ENCODE peak calls at places on chromosomes 2 and 18, in ten cellular contexts. One of them, this sample, is unnamed.

GRCh38 chr18:76874643-76875389 is 52.5 kb downstream of the ZNF236 start:
- DNase-seq in chondrocyte: no peak
- DNase-seq in epithelial cell of proximal tubule: no peak
- DNase-seq in H9: peak; percentile 58
- DNase-seq in colonic mucosa: no peak
- DNase-seq in breast epithelium: no peak
- DNase-seq in fibroblast of lung: peak; percentile 2
- DNase-seq in upper lobe of right lung: no peak
- DNase-seq in sigmoid colon: no peak
- DNase-seq in HepG2: no peak
- DNase-seq in this sample: no peak

GRCh38 chr2:120491111-120491625 is 145.2 kb downstream of the INHBB start:
- DNase-seq in colonic mucosa: no peak
- DNase-seq in breast epithelium: no peak
- DNase-seq in sigmoid colon: no peak
- DNase-seq in HepG2: no peak
- DNase-seq in epithelial cell of proximal tubule: no peak
- DNase-seq in upper lobe of right lung: peak; percentile 27
- DNase-seq in chondrocyte: peak; percentile 68
- DNase-seq in H9: no peak
- DNase-seq in fibroblast of lung: no peak
- DNase-seq in this sample: no peak

GRCh38 chr2:24315669-24316068 is 44.7 kb downstream of the ITSN2 start:
- DNase-seq in epithelial cell of proximal tubule: no peak
- DNase-seq in fibroblast of lung: no peak
- DNase-seq in upper lobe of right lung: no peak
- DNase-seq in sigmoid colon: no peak
- DNase-seq in H9: no peak
- DNase-seq in breast epithelium: no peak
- DNase-seq in colonic mucosa: no peak
- DNase-seq in chondrocyte: no peak
- DNase-seq in HepG2: no peak
- DNase-seq in this sample: no peak

GRCh38 chr18:3397031-3397750 is 52.8 kb upstream of the TGIF1 start:
- DNase-seq in HepG2: no peak
- DNase-seq in breast epithelium: no peak
- DNase-seq in epithelial cell of proximal tubule: no peak
- DNase-seq in sigmoid colon: no peak
- DNase-seq in upper lobe of right lung: no peak
- DNase-seq in H9: no peak
- DNase-seq in colonic mucosa: no peak
- DNase-seq in fibroblast of lung: no peak
- DNase-seq in chondrocyte: no peak
- DNase-seq in this sample: no peak

GRCh38 chr2:85302106-85302505 is 25.7 kb downstream of the TGOLN2 start:
- DNase-seq in HepG2: no peak
- DNase-seq in upper lobe of right lung: no peak
- DNase-seq in sigmoid colon: no peak
- DNase-seq in chondrocyte: no peak
- DNase-seq in fibroblast of lung: no peak
- DNase-seq in colonic mucosa: no peak
- DNase-seq in epithelial cell of proximal tubule: no peak
- DNase-seq in H9: no peak
- DNase-seq in breast epithelium: no peak
- DNase-seq in this sample: no peak

GRCh38 chr2:135985826-135986393 is 484 bp upstream of the DARS1 start:
- DNase-seq in H9: no peak
- DNase-seq in fibroblast of lung: no peak
- DNase-seq in colonic mucosa: no peak
- DNase-seq in epithelial cell of proximal tubule: no peak
- DNase-seq in breast epithelium: no peak
- DNase-seq in HepG2: no peak
- DNase-seq in chondrocyte: no peak
- DNase-seq in sigmoid colon: no peak
- DNase-seq in upper lobe of right lung: no peak
- DNase-seq in this sample: no peak

GRCh38 chr2:134863446-134863845 is 25.0 kb downstream of the ACMSD start:
- DNase-seq in fibroblast of lung: no peak
- DNase-seq in sigmoid colon: no peak
- DNase-seq in breast epithelium: no peak
- DNase-seq in H9: no peak
- DNase-seq in upper lobe of right lung: no peak
- DNase-seq in epithelial cell of proximal tubule: no peak
- DNase-seq in HepG2: no peak
- DNase-seq in colonic mucosa: no peak
- DNase-seq in chondrocyte: no peak
- DNase-seq in this sample: no peak

GRCh38 chr18:51288582-51288981 is 91.1 kb upstream of the MEX3C start:
- DNase-seq in upper lobe of right lung: no peak
- DNase-seq in epithelial cell of proximal tubule: no peak
- DNase-seq in breast epithelium: no peak
- DNase-seq in H9: no peak
- DNase-seq in sigmoid colon: no peak
- DNase-seq in HepG2: no peak
- DNase-seq in fibroblast of lung: no peak
- DNase-seq in colonic mucosa: no peak
- DNase-seq in chondrocyte: no peak
- DNase-seq in this sample: no peak

GRCh38 chr18:57587262-57587661 is 760 bp upstream of the FECH start:
- DNase-seq in epithelial cell of proximal tubule: no peak
- DNase-seq in breast epithelium: no peak
- DNase-seq in HepG2: no peak
- DNase-seq in H9: no peak
- DNase-seq in fibroblast of lung: no peak
- DNase-seq in sigmoid colon: no peak
- DNase-seq in chondrocyte: no peak
- DNase-seq in upper lobe of right lung: no peak
- DNase-seq in colonic mucosa: no peak
- DNase-seq in this sample: no peak

GRCh38 chr2:222969491-222969890 is 82.5 kb upstream of the KCNE4 start:
- DNase-seq in HepG2: no peak
- DNase-seq in upper lobe of right lung: no peak
- DNase-seq in fibroblast of lung: peak; percentile 87
- DNase-seq in colonic mucosa: no peak
- DNase-seq in breast epithelium: no peak
- DNase-seq in H9: no peak
- DNase-seq in sigmoid colon: no peak
- DNase-seq in epithelial cell of proximal tubule: no peak
- DNase-seq in chondrocyte: no peak
- DNase-seq in this sample: no peak

GRCh38 chr2:65431417-65432226 is 777 bp downstream of the SPRED2 start:
- DNase-seq in upper lobe of right lung: peak; percentile 76
- DNase-seq in H9: peak; percentile 50
- DNase-seq in breast epithelium: peak; percentile 55
- DNase-seq in fibroblast of lung: peak; percentile 43
- DNase-seq in epithelial cell of proximal tubule: no peak
- DNase-seq in HepG2: peak; percentile 37
- DNase-seq in chondrocyte: peak; percentile 89
- DNase-seq in sigmoid colon: peak; percentile 80
- DNase-seq in colonic mucosa: peak; percentile 59
- DNase-seq in this sample: peak; percentile 64

GRCh38 chr2:238601433-238602222 is 174.9 kb downstream of the ASB1 start:
- DNase-seq in chondrocyte: no peak
- DNase-seq in H9: no peak
- DNase-seq in breast epithelium: no peak
- DNase-seq in fibroblast of lung: peak; percentile 86
- DNase-seq in HepG2: no peak
- DNase-seq in upper lobe of right lung: no peak
- DNase-seq in sigmoid colon: peak; percentile 92
- DNase-seq in colonic mucosa: no peak
- DNase-seq in epithelial cell of proximal tubule: peak; percentile 36
- DNase-seq in this sample: no peak

GRCh38 chr18:26415631-26416030 is 132.7 kb downstream of the KCTD1 start:
- DNase-seq in HepG2: no peak
- DNase-seq in upper lobe of right lung: no peak
- DNase-seq in epithelial cell of proximal tubule: no peak
- DNase-seq in H9: no peak
- DNase-seq in fibroblast of lung: no peak
- DNase-seq in colonic mucosa: no peak
- DNase-seq in sigmoid colon: peak; percentile 37
- DNase-seq in breast epithelium: no peak
- DNase-seq in chondrocyte: no peak
- DNase-seq in this sample: no peak

GRCh38 chr18:55384551-55385275 is 203.3 kb downstream of the TCF4 start:
- DNase-seq in sigmoid colon: no peak
- DNase-seq in H9: peak; percentile 54
- DNase-seq in upper lobe of right lung: no peak
- DNase-seq in HepG2: peak; percentile 7
- DNase-seq in chondrocyte: no peak
- DNase-seq in breast epithelium: no peak
- DNase-seq in colonic mucosa: peak; percentile 23
- DNase-seq in epithelial cell of proximal tubule: no peak
- DNase-seq in fibroblast of lung: peak; percentile 62
- DNase-seq in this sample: peak; percentile 56

GRCh38 chr2:196403471-196403870 is 232.1 kb upstream of the STK17B start:
- DNase-seq in upper lobe of right lung: no peak
- DNase-seq in fibroblast of lung: peak; percentile 70
- DNase-seq in H9: no peak
- DNase-seq in sigmoid colon: no peak
- DNase-seq in colonic mucosa: no peak
- DNase-seq in chondrocyte: no peak
- DNase-seq in epithelial cell of proximal tubule: no peak
- DNase-seq in breast epithelium: no peak
- DNase-seq in HepG2: no peak
- DNase-seq in this sample: no peak

GRCh38 chr2:111981666-111982065 is 73.4 kb upstream of the TMEM87B start:
- DNase-seq in fibroblast of lung: no peak
- DNase-seq in H9: no peak
- DNase-seq in HepG2: no peak
- DNase-seq in upper lobe of right lung: no peak
- DNase-seq in breast epithelium: no peak
- DNase-seq in epithelial cell of proximal tubule: no peak
- DNase-seq in colonic mucosa: no peak
- DNase-seq in sigmoid colon: no peak
- DNase-seq in chondrocyte: no peak
- DNase-seq in this sample: no peak
- TF ChIP-seq CTCF in fibroblast of lung: no peak
- TF ChIP-seq CTCF in H9: no peak
- TF ChIP-seq CTCF in HepG2: no peak
- TF ChIP-seq CTCF in upper lobe of right lung: no peak
- TF ChIP-seq CTCF in breast epithelium: no peak
- TF ChIP-seq CTCF in epithelial cell of proximal tubule: no peak
- TF ChIP-seq CTCF in colonic mucosa: no peak
- TF ChIP-seq CTCF in sigmoid colon: no peak
- TF ChIP-seq CTCF in chondrocyte: no peak
- TF ChIP-seq CTCF in this sample: no peak

DNA sequence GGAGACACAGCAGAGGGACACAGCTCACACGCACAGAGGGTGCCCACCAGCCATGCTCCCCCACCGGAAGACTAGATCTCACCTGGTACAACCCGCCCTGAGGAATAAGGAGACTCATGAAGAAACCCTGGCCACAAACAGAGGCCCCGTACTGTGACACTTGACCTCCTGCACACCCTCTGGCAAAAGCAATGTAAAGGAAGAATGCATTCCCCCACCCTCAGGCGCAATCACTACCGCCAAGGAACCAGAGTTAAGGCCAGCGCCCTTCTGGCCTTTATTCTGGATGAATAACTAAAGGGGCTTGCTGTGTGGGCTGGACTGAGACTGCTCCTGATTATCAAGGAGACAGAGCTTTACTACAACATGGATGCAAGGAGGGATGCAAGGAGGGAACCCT is 509.2 kb upstream of the SPHKAP start:
- DNase-seq in HepG2: no peak
- DNase-seq in colonic mucosa: no peak
- DNase-seq in fibroblast of lung: no peak
- DNase-seq in chondrocyte: no peak
- DNase-seq in sigmoid colon: no peak
- DNase-seq in H9: no peak
- DNase-seq in breast epithelium: no peak
- DNase-seq in epithelial cell of proximal tubule: no peak
- DNase-seq in upper lobe of right lung: no peak
- DNase-seq in this sample: no peak
- TF ChIP-seq CTCF in HepG2: no peak
- TF ChIP-seq CTCF in colonic mucosa: no peak
- TF ChIP-seq CTCF in fibroblast of lung: no peak
- TF ChIP-seq CTCF in chondrocyte: no peak
- TF ChIP-seq CTCF in sigmoid colon: no peak
- TF ChIP-seq CTCF in H9: no peak
- TF ChIP-seq CTCF in breast epithelium: no peak
- TF ChIP-seq CTCF in epithelial cell of proximal tubule: no peak
- TF ChIP-seq CTCF in upper lobe of right lung: no peak
- TF ChIP-seq CTCF in this sample: no peak

DNA sequence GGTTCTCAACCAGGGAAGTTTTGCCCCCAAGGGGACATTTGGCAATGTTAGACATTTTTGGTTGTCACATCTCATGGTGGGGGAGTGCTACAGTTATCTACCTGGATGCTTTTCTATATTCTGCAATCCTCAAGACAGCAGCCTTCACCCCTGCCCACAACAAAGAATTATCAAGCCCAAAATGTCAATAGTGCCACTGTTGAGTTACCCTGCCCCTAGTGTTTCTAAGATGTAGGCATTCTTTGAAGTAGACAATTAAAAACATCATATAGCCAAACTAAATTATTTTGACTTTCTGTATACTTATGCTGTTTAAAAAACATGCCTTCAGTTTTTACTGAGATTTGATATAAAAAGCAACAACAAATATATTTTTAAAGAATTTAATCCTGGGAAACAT is 48.0 kb downstream of the ABI2 start:
- DNase-seq in colonic mucosa: no peak
- DNase-seq in breast epithelium: no peak
- DNase-seq in chondrocyte: no peak
- DNase-seq in epithelial cell of proximal tubule: no peak
- DNase-seq in HepG2: no peak
- DNase-seq in H9: no peak
- DNase-seq in upper lobe of right lung: no peak
- DNase-seq in sigmoid colon: no peak
- DNase-seq in fibroblast of lung: no peak
- DNase-seq in this sample: no peak
- TF ChIP-seq CTCF in colonic mucosa: no peak
- TF ChIP-seq CTCF in breast epithelium: no peak
- TF ChIP-seq CTCF in chondrocyte: peak; percentile 29
- TF ChIP-seq CTCF in epithelial cell of proximal tubule: peak; percentile 14
- TF ChIP-seq CTCF in HepG2: no peak
- TF ChIP-seq CTCF in H9: peak; percentile 42
- TF ChIP-seq CTCF in upper lobe of right lung: no peak
- TF ChIP-seq CTCF in sigmoid colon: no peak
- TF ChIP-seq CTCF in fibroblast of lung: no peak
- TF ChIP-seq CTCF in this sample: peak; percentile 16

DNA sequence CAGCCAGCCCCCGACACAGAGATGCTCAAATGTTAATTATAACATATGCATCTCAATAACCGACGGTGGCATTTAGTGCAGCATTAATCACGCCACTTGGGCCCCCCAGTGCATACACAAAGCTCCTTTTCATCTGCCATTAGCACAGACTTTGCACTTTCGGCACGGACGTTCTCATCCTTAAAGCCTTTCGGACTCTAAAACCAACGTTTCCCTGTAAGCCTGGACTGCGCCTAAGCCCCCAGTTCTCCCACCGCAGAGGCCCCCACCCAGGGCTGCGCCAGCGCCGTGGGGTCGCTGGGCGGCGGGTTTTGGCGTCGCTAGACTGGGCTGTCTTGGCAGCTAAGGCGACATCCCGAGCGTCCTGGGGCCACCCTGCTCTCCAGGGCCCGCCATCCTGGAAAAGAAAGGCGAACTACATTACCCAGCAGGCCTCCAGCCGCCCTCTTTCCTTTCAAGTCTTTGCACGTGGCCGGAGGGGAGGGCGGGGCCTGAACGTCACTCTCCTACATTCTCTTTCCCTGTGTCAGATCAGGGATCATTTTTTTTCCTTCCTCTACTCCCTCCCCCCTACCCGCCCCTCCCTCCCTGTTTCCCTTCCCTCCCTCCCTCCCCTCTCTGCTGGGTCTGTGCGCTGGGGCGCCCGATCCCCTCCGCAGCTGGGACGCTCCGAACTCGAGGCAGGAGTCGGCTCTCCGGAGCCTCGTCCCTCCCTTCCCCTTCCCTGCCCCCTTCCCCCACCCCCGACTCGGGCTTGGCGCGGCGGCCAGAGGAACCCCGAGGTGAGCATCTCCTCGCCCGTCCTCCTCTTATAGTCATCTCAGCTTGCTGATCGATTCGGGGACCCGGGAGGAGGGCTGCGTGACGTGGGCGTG is at the start of gene CTIF:
- DNase-seq in fibroblast of lung: peak; percentile 97
- DNase-seq in epithelial cell of proximal tubule: peak; percentile 62
- DNase-seq in colonic mucosa: peak; percentile 97
- DNase-seq in breast epithelium: peak; percentile 98
- DNase-seq in upper lobe of right lung: peak; percentile 96
- DNase-seq in chondrocyte: peak; percentile 98
- DNase-seq in HepG2: peak; percentile 95
- DNase-seq in H9: peak; percentile 97
- DNase-seq in sigmoid colon: peak; percentile 99
- DNase-seq in this sample: peak; percentile 98
- TF ChIP-seq CTCF in fibroblast of lung: no peak
- TF ChIP-seq CTCF in epithelial cell of proximal tubule: no peak
- TF ChIP-seq CTCF in colonic mucosa: no peak
- TF ChIP-seq CTCF in breast epithelium: no peak
- TF ChIP-seq CTCF in upper lobe of right lung: no peak
- TF ChIP-seq CTCF in chondrocyte: no peak
- TF ChIP-seq CTCF in HepG2: no peak
- TF ChIP-seq CTCF in H9: no peak
- TF ChIP-seq CTCF in sigmoid colon: no peak
- TF ChIP-seq CTCF in this sample: no peak